ENCODE peak calls at places on chromosomes 3 and 15, in eight cellular contexts. One of them, this sample, is unnamed.

GRCh38 chr15:40069178-40070165 is 30.5 kb upstream of the SRP14 start:
- DNase-seq in CD8-positive, alpha-beta memory T cell: no peak
- DNase-seq in T-helper 17 cell: no peak
- DNase-seq in ACHN: peak
- DNase-seq in colonic mucosa: peak
- DNase-seq in NCI-H774: peak
- DNase-seq in activated CD4-positive, alpha-beta T cell treated with anti-CD3 and anti-CD28 coated beads for 4 hours: no peak
- DNase-seq in DMS153: peak
- DNase-seq in this sample: peak

GRCh38 chr3:104510091-104510860 is 856.4 kb upstream of the ALCAM start:
- DNase-seq in CD8-positive, alpha-beta memory T cell: no peak
- DNase-seq in T-helper 17 cell: no peak
- DNase-seq in ACHN: no peak
- DNase-seq in colonic mucosa: no peak
- DNase-seq in NCI-H774: no peak
- DNase-seq in activated CD4-positive, alpha-beta T cell treated with anti-CD3 and anti-CD28 coated beads for 4 hours: no peak
- DNase-seq in DMS153: no peak
- DNase-seq in this sample: no peak

GRCh38 chr3:168877899-168878298 is 782.2 kb upstream of the GOLIM4 start:
- DNase-seq in CD8-positive, alpha-beta memory T cell: no peak
- DNase-seq in T-helper 17 cell: no peak
- DNase-seq in ACHN: no peak
- DNase-seq in colonic mucosa: no peak
- DNase-seq in NCI-H774: peak
- DNase-seq in activated CD4-positive, alpha-beta T cell treated with anti-CD3 and anti-CD28 coated beads for 4 hours: no peak
- DNase-seq in DMS153: peak
- DNase-seq in this sample: no peak

GRCh38 chr15:33515121-33515520 is 204.4 kb downstream of the RYR3 start:
- DNase-seq in CD8-positive, alpha-beta memory T cell: no peak
- DNase-seq in T-helper 17 cell: no peak
- DNase-seq in ACHN: no peak
- DNase-seq in colonic mucosa: no peak
- DNase-seq in NCI-H774: peak
- DNase-seq in activated CD4-positive, alpha-beta T cell treated with anti-CD3 and anti-CD28 coated beads for 4 hours: no peak
- DNase-seq in DMS153: no peak
- DNase-seq in this sample: no peak

GRCh38 chr3:133258358-133258757 is 141.5 kb upstream of the BFSP2 start:
- DNase-seq in CD8-positive, alpha-beta memory T cell: no peak
- DNase-seq in T-helper 17 cell: no peak
- DNase-seq in ACHN: no peak
- DNase-seq in colonic mucosa: no peak
- DNase-seq in NCI-H774: no peak
- DNase-seq in activated CD4-positive, alpha-beta T cell treated with anti-CD3 and anti-CD28 coated beads for 4 hours: no peak
- DNase-seq in DMS153: no peak
- DNase-seq in this sample: no peak

GRCh38 chr15:64742385-64742784 is 33.0 kb downstream of the RBPMS2 start:
- DNase-seq in CD8-positive, alpha-beta memory T cell: no peak
- DNase-seq in T-helper 17 cell: no peak
- DNase-seq in ACHN: no peak
- DNase-seq in colonic mucosa: no peak
- DNase-seq in NCI-H774: no peak
- DNase-seq in activated CD4-positive, alpha-beta T cell treated with anti-CD3 and anti-CD28 coated beads for 4 hours: no peak
- DNase-seq in DMS153: no peak
- DNase-seq in this sample: peak

GRCh38 chr3:5022966-5023776 is 43.9 kb downstream of the BHLHE40 start:
- DNase-seq in CD8-positive, alpha-beta memory T cell: no peak
- DNase-seq in T-helper 17 cell: no peak
- DNase-seq in ACHN: peak
- DNase-seq in colonic mucosa: no peak
- DNase-seq in NCI-H774: no peak
- DNase-seq in activated CD4-positive, alpha-beta T cell treated with anti-CD3 and anti-CD28 coated beads for 4 hours: no peak
- DNase-seq in DMS153: no peak
- DNase-seq in this sample: no peak

GRCh38 chr3:120528163-120528562 is 68.0 kb upstream of the NDUFB4 start:
- DNase-seq in CD8-positive, alpha-beta memory T cell: no peak
- DNase-seq in T-helper 17 cell: no peak
- DNase-seq in ACHN: no peak
- DNase-seq in colonic mucosa: no peak
- DNase-seq in NCI-H774: no peak
- DNase-seq in activated CD4-positive, alpha-beta T cell treated with anti-CD3 and anti-CD28 coated beads for 4 hours: no peak
- DNase-seq in DMS153: no peak
- DNase-seq in this sample: no peak

GRCh38 chr15:82789491-82789890 is 16.4 kb downstream of the FSD2 start:
- DNase-seq in CD8-positive, alpha-beta memory T cell: no peak
- DNase-seq in T-helper 17 cell: no peak
- DNase-seq in ACHN: no peak
- DNase-seq in colonic mucosa: no peak
- DNase-seq in NCI-H774: no peak
- DNase-seq in activated CD4-positive, alpha-beta T cell treated with anti-CD3 and anti-CD28 coated beads for 4 hours: no peak
- DNase-seq in DMS153: no peak
- DNase-seq in this sample: no peak

GRCh38 chr3:71725279-71725991 is at the start of gene EIF4E3:
- DNase-seq in CD8-positive, alpha-beta memory T cell: peak
- DNase-seq in T-helper 17 cell: peak
- DNase-seq in ACHN: peak
- DNase-seq in colonic mucosa: peak
- DNase-seq in NCI-H774: no peak
- DNase-seq in activated CD4-positive, alpha-beta T cell treated with anti-CD3 and anti-CD28 coated beads for 4 hours: peak
- DNase-seq in DMS153: no peak
- DNase-seq in this sample: peak

GRCh38 chr3:101310580-101311375 is 9.6 kb downstream of the IMPG2 start:
- DNase-seq in CD8-positive, alpha-beta memory T cell: no peak
- DNase-seq in T-helper 17 cell: no peak
- DNase-seq in ACHN: no peak
- DNase-seq in colonic mucosa: no peak
- DNase-seq in NCI-H774: no peak
- DNase-seq in activated CD4-positive, alpha-beta T cell treated with anti-CD3 and anti-CD28 coated beads for 4 hours: no peak
- DNase-seq in DMS153: no peak
- DNase-seq in this sample: no peak

GRCh38 chr15:70463453-70463834 is 299.9 kb downstream of the UACA start:
- DNase-seq in CD8-positive, alpha-beta memory T cell: no peak
- DNase-seq in T-helper 17 cell: no peak
- DNase-seq in ACHN: no peak
- DNase-seq in colonic mucosa: no peak
- DNase-seq in NCI-H774: no peak
- DNase-seq in activated CD4-positive, alpha-beta T cell treated with anti-CD3 and anti-CD28 coated beads for 4 hours: no peak
- DNase-seq in DMS153: no peak
- DNase-seq in this sample: no peak

GRCh38 chr3:59326246-59327024 is 276.6 kb upstream of the CFAP20DC start:
- DNase-seq in CD8-positive, alpha-beta memory T cell: no peak
- DNase-seq in T-helper 17 cell: no peak
- DNase-seq in ACHN: peak
- DNase-seq in colonic mucosa: no peak
- DNase-seq in NCI-H774: no peak
- DNase-seq in activated CD4-positive, alpha-beta T cell treated with anti-CD3 and anti-CD28 coated beads for 4 hours: no peak
- DNase-seq in DMS153: no peak
- DNase-seq in this sample: no peak

GRCh38 chr3:116667791-116668190 is 41.8 kb upstream of the TUSC7 start:
- DNase-seq in CD8-positive, alpha-beta memory T cell: no peak
- DNase-seq in T-helper 17 cell: no peak
- DNase-seq in ACHN: no peak
- DNase-seq in colonic mucosa: no peak
- DNase-seq in NCI-H774: no peak
- DNase-seq in activated CD4-positive, alpha-beta T cell treated with anti-CD3 and anti-CD28 coated beads for 4 hours: no peak
- DNase-seq in DMS153: no peak
- DNase-seq in this sample: no peak

GRCh38 chr15:90059208-90059985 is 42.9 kb downstream of the IDH2 start:
- DNase-seq in CD8-positive, alpha-beta memory T cell: peak
- DNase-seq in T-helper 17 cell: peak
- DNase-seq in ACHN: no peak
- DNase-seq in colonic mucosa: peak
- DNase-seq in NCI-H774: no peak
- DNase-seq in activated CD4-positive, alpha-beta T cell treated with anti-CD3 and anti-CD28 coated beads for 4 hours: peak
- DNase-seq in DMS153: peak
- DNase-seq in this sample: peak

GRCh38 chr15:90184786-90185704 is 16.1 kb upstream of the SEMA4B start:
- DNase-seq in CD8-positive, alpha-beta memory T cell: peak
- DNase-seq in T-helper 17 cell: peak
- DNase-seq in ACHN: peak
- DNase-seq in colonic mucosa: peak
- DNase-seq in NCI-H774: peak
- DNase-seq in activated CD4-positive, alpha-beta T cell treated with anti-CD3 and anti-CD28 coated beads for 4 hours: peak
- DNase-seq in DMS153: peak
- DNase-seq in this sample: peak

GRCh38 chr3:168417016-168417415 is 321.3 kb upstream of the GOLIM4 start:
- DNase-seq in CD8-positive, alpha-beta memory T cell: no peak
- DNase-seq in T-helper 17 cell: no peak
- DNase-seq in ACHN: no peak
- DNase-seq in colonic mucosa: no peak
- DNase-seq in NCI-H774: no peak
- DNase-seq in activated CD4-positive, alpha-beta T cell treated with anti-CD3 and anti-CD28 coated beads for 4 hours: no peak
- DNase-seq in DMS153: no peak
- DNase-seq in this sample: no peak

GRCh38 chr3:184459355-184459754 is 79.5 kb downstream of the CHRD start:
- DNase-seq in CD8-positive, alpha-beta memory T cell: no peak
- DNase-seq in T-helper 17 cell: no peak
- DNase-seq in ACHN: no peak
- DNase-seq in colonic mucosa: no peak
- DNase-seq in NCI-H774: no peak
- DNase-seq in activated CD4-positive, alpha-beta T cell treated with anti-CD3 and anti-CD28 coated beads for 4 hours: no peak
- DNase-seq in DMS153: no peak
- DNase-seq in this sample: no peak

GRCh38 chr3:60757724-60758123 is 493.5 kb downstream of the FHIT start:
- DNase-seq in CD8-positive, alpha-beta memory T cell: no peak
- DNase-seq in T-helper 17 cell: no peak
- DNase-seq in ACHN: no peak
- DNase-seq in colonic mucosa: no peak
- DNase-seq in NCI-H774: no peak
- DNase-seq in activated CD4-positive, alpha-beta T cell treated with anti-CD3 and anti-CD28 coated beads for 4 hours: no peak
- DNase-seq in DMS153: no peak
- DNase-seq in this sample: peak

GRCh38 chr15:41774873-41775417 is 661 bp downstream of the MAPKBP1 start:
- DNase-seq in CD8-positive, alpha-beta memory T cell: no peak
- DNase-seq in T-helper 17 cell: no peak
- DNase-seq in ACHN: no peak
- DNase-seq in colonic mucosa: peak
- DNase-seq in NCI-H774: no peak
- DNase-seq in activated CD4-positive, alpha-beta T cell treated with anti-CD3 and anti-CD28 coated beads for 4 hours: no peak
- DNase-seq in DMS153: no peak
- DNase-seq in this sample: no peak

GRCh38 chr15:50124557-50125080 is 5.6 kb upstream of the ATP8B4 start:
- DNase-seq in CD8-positive, alpha-beta memory T cell: no peak
- DNase-seq in T-helper 17 cell: no peak
- DNase-seq in ACHN: no peak
- DNase-seq in colonic mucosa: no peak
- DNase-seq in NCI-H774: no peak
- DNase-seq in activated CD4-positive, alpha-beta T cell treated with anti-CD3 and anti-CD28 coated beads for 4 hours: no peak
- DNase-seq in DMS153: no peak
- DNase-seq in this sample: no peak

GRCh38 chr15:80856809-80857377 is 77.7 kb downstream of the CEMIP start:
- DNase-seq in CD8-positive, alpha-beta memory T cell: no peak
- DNase-seq in T-helper 17 cell: no peak
- DNase-seq in ACHN: peak
- DNase-seq in colonic mucosa: peak
- DNase-seq in NCI-H774: peak
- DNase-seq in activated CD4-positive, alpha-beta T cell treated with anti-CD3 and anti-CD28 coated beads for 4 hours: no peak
- DNase-seq in DMS153: peak
- DNase-seq in this sample: no peak

GRCh38 chr3:10283638-10284037 is 9.1 kb downstream of the GHRL start:
- DNase-seq in CD8-positive, alpha-beta memory T cell: no peak
- DNase-seq in T-helper 17 cell: no peak
- DNase-seq in ACHN: no peak
- DNase-seq in colonic mucosa: no peak
- DNase-seq in NCI-H774: peak
- DNase-seq in activated CD4-positive, alpha-beta T cell treated with anti-CD3 and anti-CD28 coated beads for 4 hours: no peak
- DNase-seq in DMS153: no peak
- DNase-seq in this sample: no peak

GRCh38 chr3:103056552-103056951 is 621.7 kb downstream of the ZPLD1 start:
- DNase-seq in CD8-positive, alpha-beta memory T cell: no peak
- DNase-seq in T-helper 17 cell: no peak
- DNase-seq in ACHN: no peak
- DNase-seq in colonic mucosa: no peak
- DNase-seq in NCI-H774: no peak
- DNase-seq in activated CD4-positive, alpha-beta T cell treated with anti-CD3 and anti-CD28 coated beads for 4 hours: no peak
- DNase-seq in DMS153: no peak
- DNase-seq in this sample: no peak

GRCh38 chr3:182597621-182598041 is 195.7 kb upstream of the ATP11B start:
- DNase-seq in CD8-positive, alpha-beta memory T cell: no peak
- DNase-seq in T-helper 17 cell: no peak
- DNase-seq in ACHN: no peak
- DNase-seq in colonic mucosa: no peak
- DNase-seq in NCI-H774: no peak
- DNase-seq in activated CD4-positive, alpha-beta T cell treated with anti-CD3 and anti-CD28 coated beads for 4 hours: no peak
- DNase-seq in DMS153: no peak
- DNase-seq in this sample: no peak

GRCh38 chr3:4540267-4540666 is 47.1 kb downstream of the ITPR1 start:
- DNase-seq in CD8-positive, alpha-beta memory T cell: no peak
- DNase-seq in T-helper 17 cell: no peak
- DNase-seq in ACHN: no peak
- DNase-seq in colonic mucosa: no peak
- DNase-seq in NCI-H774: no peak
- DNase-seq in activated CD4-positive, alpha-beta T cell treated with anti-CD3 and anti-CD28 coated beads for 4 hours: no peak
- DNase-seq in DMS153: no peak
- DNase-seq in this sample: no peak

GRCh38 chr15:52408823-52409222 is 113.2 kb upstream of the MYO5C start:
- DNase-seq in CD8-positive, alpha-beta memory T cell: no peak
- DNase-seq in T-helper 17 cell: no peak
- DNase-seq in ACHN: no peak
- DNase-seq in colonic mucosa: no peak
- DNase-seq in NCI-H774: no peak
- DNase-seq in activated CD4-positive, alpha-beta T cell treated with anti-CD3 and anti-CD28 coated beads for 4 hours: no peak
- DNase-seq in DMS153: no peak
- DNase-seq in this sample: no peak

GRCh38 chr3:25889132-25889917 is 99.4 kb downstream of the OXSM start:
- DNase-seq in CD8-positive, alpha-beta memory T cell: no peak
- DNase-seq in T-helper 17 cell: no peak
- DNase-seq in ACHN: no peak
- DNase-seq in colonic mucosa: no peak
- DNase-seq in NCI-H774: no peak
- DNase-seq in activated CD4-positive, alpha-beta T cell treated with anti-CD3 and anti-CD28 coated beads for 4 hours: no peak
- DNase-seq in DMS153: no peak
- DNase-seq in this sample: no peak

GRCh38 chr3:25572336-25572735 is 92.4 kb downstream of the TOP2B start:
- DNase-seq in CD8-positive, alpha-beta memory T cell: no peak
- DNase-seq in T-helper 17 cell: no peak
- DNase-seq in ACHN: no peak
- DNase-seq in colonic mucosa: no peak
- DNase-seq in NCI-H774: no peak
- DNase-seq in activated CD4-positive, alpha-beta T cell treated with anti-CD3 and anti-CD28 coated beads for 4 hours: no peak
- DNase-seq in DMS153: no peak
- DNase-seq in this sample: no peak